ENCODE peak calls at places on chromosome 15, in nine cellular contexts. One of them, this sample, is unnamed.
A peak's percentile ranks its signal among the peaks of the same experiment; 100 is the strongest.

GRCh38 chr15:56261854-56262509 is 18.3 kb upstream of the RFX7 start:
- DNase-seq in HTR-8/SVneo: no peak
- DNase-seq in fibroblast of mammary gland: no peak
- DNase-seq in IMR-90: no peak
- DNase-seq in LHCN-M2: peak; percentile 60
- DNase-seq in activated T-cell treated with anti-CD3 and anti-CD28 coated beads for 48 hours: no peak
- DNase-seq in type B pancreatic cell: no peak
- DNase-seq in hippocampal formation: no peak
- DNase-seq in PC-9: peak; percentile 40
- DNase-seq in this sample: no peak

GRCh38 chr15:34691024-34691423 is 63.8 kb downstream of the GJD2 start:
- DNase-seq in HTR-8/SVneo: no peak
- DNase-seq in type B pancreatic cell: no peak
- DNase-seq in LHCN-M2: no peak
- DNase-seq in PC-9: no peak
- DNase-seq in fibroblast of mammary gland: peak; percentile 27
- DNase-seq in hippocampal formation: no peak
- DNase-seq in activated T-cell treated with anti-CD3 and anti-CD28 coated beads for 48 hours: no peak
- DNase-seq in IMR-90: peak; percentile 68
- DNase-seq in this sample: no peak

GRCh38 chr15:56042982-56043980 is 49.9 kb upstream of the NEDD4 start:
- DNase-seq in PC-9: no peak
- DNase-seq in type B pancreatic cell: no peak
- DNase-seq in HTR-8/SVneo: no peak
- DNase-seq in IMR-90: no peak
- DNase-seq in activated T-cell treated with anti-CD3 and anti-CD28 coated beads for 48 hours: peak; percentile 6
- DNase-seq in LHCN-M2: no peak
- DNase-seq in fibroblast of mammary gland: peak; percentile 19
- DNase-seq in hippocampal formation: no peak
- DNase-seq in this sample: no peak

GRCh38 chr15:76150971-76151598 is 91.3 kb downstream of the TMEM266 start:
- DNase-seq in type B pancreatic cell: peak; percentile 82
- DNase-seq in IMR-90: peak; percentile 88
- DNase-seq in LHCN-M2: peak; percentile 59
- DNase-seq in PC-9: peak; percentile 75
- DNase-seq in HTR-8/SVneo: peak; percentile 81
- DNase-seq in activated T-cell treated with anti-CD3 and anti-CD28 coated beads for 48 hours: peak; percentile 82
- DNase-seq in hippocampal formation: peak; percentile 54
- DNase-seq in fibroblast of mammary gland: peak; percentile 77
- DNase-seq in this sample: peak; percentile 76

GRCh38 chr15:85749261-85750151 is 45.2 kb downstream of the KLHL25 start:
- DNase-seq in type B pancreatic cell: peak; percentile 58
- DNase-seq in LHCN-M2: peak; percentile 74
- DNase-seq in HTR-8/SVneo: no peak
- DNase-seq in activated T-cell treated with anti-CD3 and anti-CD28 coated beads for 48 hours: no peak
- DNase-seq in IMR-90: peak; percentile 8
- DNase-seq in hippocampal formation: no peak
- DNase-seq in fibroblast of mammary gland: peak; percentile 40
- DNase-seq in PC-9: no peak
- DNase-seq in this sample: no peak

GRCh38 chr15:62606376-62607164 is 436.0 kb upstream of the TPM1 start:
- DNase-seq in type B pancreatic cell: no peak
- DNase-seq in HTR-8/SVneo: peak; percentile 85
- DNase-seq in IMR-90: peak; percentile 100
- DNase-seq in PC-9: peak; percentile 94
- DNase-seq in fibroblast of mammary gland: peak; percentile 100
- DNase-seq in activated T-cell treated with anti-CD3 and anti-CD28 coated beads for 48 hours: no peak
- DNase-seq in hippocampal formation: no peak
- DNase-seq in LHCN-M2: peak; percentile 99
- DNase-seq in this sample: no peak

GRCh38 chr15:75455424-75455981 is 4.0 kb upstream of the SIN3A start:
- DNase-seq in fibroblast of mammary gland: peak; percentile 63
- DNase-seq in LHCN-M2: peak; percentile 67
- DNase-seq in HTR-8/SVneo: peak; percentile 69
- DNase-seq in activated T-cell treated with anti-CD3 and anti-CD28 coated beads for 48 hours: peak; percentile 85
- DNase-seq in type B pancreatic cell: peak; percentile 87
- DNase-seq in hippocampal formation: peak; percentile 73
- DNase-seq in IMR-90: peak; percentile 65
- DNase-seq in PC-9: peak; percentile 62
- DNase-seq in this sample: peak; percentile 90

GRCh38 chr15:70313099-70314017 is 215.6 kb upstream of the TLE3 start:
- DNase-seq in fibroblast of mammary gland: no peak
- DNase-seq in PC-9: no peak
- DNase-seq in LHCN-M2: no peak
- DNase-seq in IMR-90: no peak
- DNase-seq in type B pancreatic cell: no peak
- DNase-seq in activated T-cell treated with anti-CD3 and anti-CD28 coated beads for 48 hours: no peak
- DNase-seq in HTR-8/SVneo: no peak
- DNase-seq in hippocampal formation: no peak
- DNase-seq in this sample: no peak

GRCh38 chr15:41926184-41927056 is 32.6 kb upstream of the SPTBN5 start:
- DNase-seq in type B pancreatic cell: no peak
- DNase-seq in hippocampal formation: no peak
- DNase-seq in activated T-cell treated with anti-CD3 and anti-CD28 coated beads for 48 hours: no peak
- DNase-seq in fibroblast of mammary gland: no peak
- DNase-seq in PC-9: no peak
- DNase-seq in LHCN-M2: no peak
- DNase-seq in HTR-8/SVneo: no peak
- DNase-seq in IMR-90: no peak
- DNase-seq in this sample: no peak

GRCh38 chr15:85800460-85801123 is 5.9 kb upstream of the KLHL25 start:
- DNase-seq in hippocampal formation: no peak
- DNase-seq in type B pancreatic cell: no peak
- DNase-seq in activated T-cell treated with anti-CD3 and anti-CD28 coated beads for 48 hours: no peak
- DNase-seq in PC-9: peak; percentile 83
- DNase-seq in LHCN-M2: peak; percentile 82
- DNase-seq in IMR-90: peak; percentile 61
- DNase-seq in HTR-8/SVneo: peak; percentile 61
- DNase-seq in fibroblast of mammary gland: peak; percentile 60
- DNase-seq in this sample: no peak

GRCh38 chr15:87547470-87548181 is 708.9 kb downstream of the NTRK3 start:
- DNase-seq in IMR-90: no peak
- DNase-seq in hippocampal formation: no peak
- DNase-seq in LHCN-M2: no peak
- DNase-seq in type B pancreatic cell: no peak
- DNase-seq in fibroblast of mammary gland: no peak
- DNase-seq in activated T-cell treated with anti-CD3 and anti-CD28 coated beads for 48 hours: no peak
- DNase-seq in HTR-8/SVneo: no peak
- DNase-seq in PC-9: no peak
- DNase-seq in this sample: no peak

GRCh38 chr15:95304116-95304873 is 1026.2 kb upstream of the NR2F2 start:
- DNase-seq in IMR-90: peak; percentile 92
- DNase-seq in HTR-8/SVneo: no peak
- DNase-seq in hippocampal formation: no peak
- DNase-seq in type B pancreatic cell: no peak
- DNase-seq in LHCN-M2: peak; percentile 98
- DNase-seq in fibroblast of mammary gland: peak; percentile 63
- DNase-seq in PC-9: no peak
- DNase-seq in activated T-cell treated with anti-CD3 and anti-CD28 coated beads for 48 hours: no peak
- DNase-seq in this sample: no peak

GRCh38 chr15:27645672-27646071 is 453.4 kb downstream of the OCA2 start:
- DNase-seq in type B pancreatic cell: no peak
- DNase-seq in activated T-cell treated with anti-CD3 and anti-CD28 coated beads for 48 hours: no peak
- DNase-seq in LHCN-M2: no peak
- DNase-seq in IMR-90: no peak
- DNase-seq in HTR-8/SVneo: no peak
- DNase-seq in PC-9: no peak
- DNase-seq in hippocampal formation: no peak
- DNase-seq in fibroblast of mammary gland: no peak
- DNase-seq in this sample: no peak

GRCh38 chr15:60070838-60071493 is 66.9 kb downstream of the FOXB1 start:
- DNase-seq in activated T-cell treated with anti-CD3 and anti-CD28 coated beads for 48 hours: no peak
- DNase-seq in IMR-90: peak; percentile 82
- DNase-seq in hippocampal formation: no peak
- DNase-seq in HTR-8/SVneo: peak; percentile 46
- DNase-seq in PC-9: peak; percentile 70
- DNase-seq in type B pancreatic cell: no peak
- DNase-seq in LHCN-M2: peak; percentile 70
- DNase-seq in fibroblast of mammary gland: peak; percentile 89
- DNase-seq in this sample: no peak

GRCh38 chr15:90046846-90047481 is 45.8 kb downstream of the ZNF710 start:
- DNase-seq in hippocampal formation: no peak
- DNase-seq in fibroblast of mammary gland: no peak
- DNase-seq in LHCN-M2: no peak
- DNase-seq in type B pancreatic cell: no peak
- DNase-seq in PC-9: peak; percentile 90
- DNase-seq in HTR-8/SVneo: no peak
- DNase-seq in activated T-cell treated with anti-CD3 and anti-CD28 coated beads for 48 hours: no peak
- DNase-seq in IMR-90: no peak
- DNase-seq in this sample: no peak

GRCh38 chr15:75928680-75929608 is 25.3 kb downstream of the FBXO22 start:
- DNase-seq in type B pancreatic cell: no peak
- DNase-seq in activated T-cell treated with anti-CD3 and anti-CD28 coated beads for 48 hours: no peak
- DNase-seq in fibroblast of mammary gland: no peak
- DNase-seq in HTR-8/SVneo: no peak
- DNase-seq in PC-9: no peak
- DNase-seq in LHCN-M2: peak; percentile 24
- DNase-seq in hippocampal formation: no peak
- DNase-seq in IMR-90: peak; percentile 35
- DNase-seq in this sample: no peak

GRCh38 chr15:75836953-75837321 is 6.3 kb upstream of the UBE2Q2 start:
- DNase-seq in fibroblast of mammary gland: peak; percentile 88
- DNase-seq in LHCN-M2: peak; percentile 83
- DNase-seq in PC-9: no peak
- DNase-seq in type B pancreatic cell: no peak
- DNase-seq in activated T-cell treated with anti-CD3 and anti-CD28 coated beads for 48 hours: peak; percentile 29
- DNase-seq in HTR-8/SVneo: no peak
- DNase-seq in hippocampal formation: no peak
- DNase-seq in IMR-90: peak; percentile 84
- DNase-seq in this sample: no peak

GRCh38 chr15:58260186-58260910 is 122.2 kb downstream of the AQP9 start:
- DNase-seq in PC-9: peak; percentile 95
- DNase-seq in LHCN-M2: peak; percentile 7
- DNase-seq in IMR-90: peak; percentile 16
- DNase-seq in activated T-cell treated with anti-CD3 and anti-CD28 coated beads for 48 hours: no peak
- DNase-seq in hippocampal formation: no peak
- DNase-seq in HTR-8/SVneo: no peak
- DNase-seq in fibroblast of mammary gland: peak; percentile 9
- DNase-seq in type B pancreatic cell: no peak
- DNase-seq in this sample: no peak

GRCh38 chr15:64623347-64624024 is 151.9 kb downstream of the RBPMS2 start:
- DNase-seq in PC-9: no peak
- DNase-seq in IMR-90: peak; percentile 24
- DNase-seq in activated T-cell treated with anti-CD3 and anti-CD28 coated beads for 48 hours: peak; percentile 25
- DNase-seq in fibroblast of mammary gland: no peak
- DNase-seq in LHCN-M2: no peak
- DNase-seq in type B pancreatic cell: no peak
- DNase-seq in HTR-8/SVneo: no peak
- DNase-seq in hippocampal formation: no peak
- DNase-seq in this sample: no peak

GRCh38 chr15:33008284-33009011 is 186.1 kb downstream of the FMN1 start:
- DNase-seq in LHCN-M2: peak; percentile 95
- DNase-seq in HTR-8/SVneo: no peak
- DNase-seq in activated T-cell treated with anti-CD3 and anti-CD28 coated beads for 48 hours: no peak
- DNase-seq in type B pancreatic cell: no peak
- DNase-seq in IMR-90: peak; percentile 81
- DNase-seq in PC-9: no peak
- DNase-seq in fibroblast of mammary gland: peak; percentile 67
- DNase-seq in hippocampal formation: no peak
- DNase-seq in this sample: no peak

GRCh38 chr15:31476866-31477265 is 150.2 kb downstream of the KLF13 start:
- DNase-seq in hippocampal formation: no peak
- DNase-seq in IMR-90: no peak
- DNase-seq in PC-9: no peak
- DNase-seq in fibroblast of mammary gland: no peak
- DNase-seq in LHCN-M2: no peak
- DNase-seq in HTR-8/SVneo: no peak
- DNase-seq in type B pancreatic cell: no peak
- DNase-seq in activated T-cell treated with anti-CD3 and anti-CD28 coated beads for 48 hours: no peak
- DNase-seq in this sample: no peak

This sample was measured in frontal cortex.